ENCODE peak calls at places on chromosomes 13 and 19, in ten cellular contexts. C, T, B, P, V, N, Y, U, Q and X are unnamed samples. For H3K9me2, the result is how much of the 10 kb centered on the place peaks cover.

GRCh38 chr13:24505256-24505655 is 7.3 kb downstream of the PARP4 start:
- DNase-seq in C (no peak), T (no peak), B (peak), P (no peak), V (no peak), N (no peak), Y (no peak), U (no peak), Q (no peak), X (no peak)

GRCh38 chr13:89343165-89343564 is 1672.0 kb downstream of the SLITRK5 start:
- DNase-seq in C (no peak), T (no peak), B (no peak), P (no peak), V (no peak), N (no peak), Y (no peak), U (no peak), Q (no peak), X (no peak)

GRCh38 chr19:1252818-1253513 is 4.6 kb downstream of the MIDN start:
- DNase-seq in C (peak), T (no peak), B (peak), P (no peak), V (peak), N (peak), Y (peak), U (no peak), Q (peak), X (peak)

GRCh38 chr13:55583953-55584593 is 1556.6 kb upstream of the PRR20A start:
- DNase-seq in C (no peak), T (peak), B (no peak), P (no peak), V (no peak), N (no peak), Y (no peak), U (no peak), Q (no peak), X (no peak)

GRCh38 chr19:5337886-5338595 is 2.6 kb downstream of the PTPRS start:
- DNase-seq in C (no peak), T (no peak), B (no peak), P (no peak), V (no peak), N (no peak), Y (no peak), U (no peak), Q (no peak), X (no peak)

GRCh38 chr19:5128251-5128931 is 159.5 kb downstream of the KDM4B start:
- DNase-seq in C (peak), T (peak), B (no peak), P (no peak), V (peak), N (no peak), Y (peak), U (no peak), Q (peak), X (no peak)

GRCh38 chr19:16661480-16662034 is 618 bp downstream of the TMEM38A start:
- DNase-seq in C (peak), T (peak), B (no peak), P (no peak), V (peak), N (peak), Y (peak), U (peak), Q (peak), X (no peak)

GRCh38 chr13:65964672-65965071 is 1265.5 kb downstream of the PCDH9 start:
- DNase-seq in C (no peak), T (no peak), B (peak), P (no peak), V (no peak), N (no peak), Y (no peak), U (no peak), Q (no peak), X (no peak)

GRCh38 chr19:12796146-12797071 is 5.1 kb downstream of the JUNB start:
- DNase-seq in C (peak), T (peak), B (peak), P (no peak), V (peak), N (peak), Y (peak), U (peak), Q (peak), X (peak)

GRCh38 chr19:35882074-35882832 is 13.9 kb downstream of the APLP1 start:
- DNase-seq in C (peak), T (peak), B (peak), P (peak), V (peak), N (peak), Y (peak), U (peak), Q (peak), X (peak)

GRCh38 chr19:19750842-19751790 is 18.2 kb upstream of the ZNF14 start:
- DNase-seq in C (no peak), T (no peak), B (no peak), P (no peak), V (no peak), N (no peak), Y (peak), U (no peak), Q (no peak), X (no peak)

GRCh38 chr13:89458456-89458855 is 1787.3 kb downstream of the SLITRK5 start:
- DNase-seq in C (no peak), T (no peak), B (no peak), P (no peak), V (no peak), N (no peak), Y (no peak), U (no peak), Q (no peak), X (no peak)

GRCh38 chr13:75792526-75793187 is 156.5 kb downstream of the LMO7 start:
- DNase-seq in C (no peak), T (no peak), B (no peak), P (no peak), V (peak), N (no peak), Y (no peak), U (no peak), Q (no peak), X (no peak)

GRCh38 chr19:36851898-36852297 is 1.2 kb downstream of the ZNF345 start:
- DNase-seq in C (no peak), T (no peak), B (no peak), P (no peak), V (no peak), N (no peak), Y (no peak), U (no peak), Q (no peak), X (no peak)

GRCh38 chr19:35436477-35437141 is 11.4 kb upstream of the FFAR2 start:
- DNase-seq in C (peak), T (no peak), B (peak), P (no peak), V (peak), N (no peak), Y (no peak), U (no peak), Q (peak), X (peak)

GRCh38 chr19:18304496-18305312 is 18.2 kb downstream of the LSM4 start:
- DNase-seq in C (peak), T (peak), B (peak), P (no peak), V (peak), N (peak), Y (peak), U (peak), Q (peak), X (peak)

GRCh38 chr13:80562423-80562822 is 221.5 kb upstream of the SPRY2 start:
- DNase-seq in C (no peak), T (no peak), B (peak), P (no peak), V (no peak), N (no peak), Y (no peak), U (peak), Q (no peak), X (no peak)

DNA sequence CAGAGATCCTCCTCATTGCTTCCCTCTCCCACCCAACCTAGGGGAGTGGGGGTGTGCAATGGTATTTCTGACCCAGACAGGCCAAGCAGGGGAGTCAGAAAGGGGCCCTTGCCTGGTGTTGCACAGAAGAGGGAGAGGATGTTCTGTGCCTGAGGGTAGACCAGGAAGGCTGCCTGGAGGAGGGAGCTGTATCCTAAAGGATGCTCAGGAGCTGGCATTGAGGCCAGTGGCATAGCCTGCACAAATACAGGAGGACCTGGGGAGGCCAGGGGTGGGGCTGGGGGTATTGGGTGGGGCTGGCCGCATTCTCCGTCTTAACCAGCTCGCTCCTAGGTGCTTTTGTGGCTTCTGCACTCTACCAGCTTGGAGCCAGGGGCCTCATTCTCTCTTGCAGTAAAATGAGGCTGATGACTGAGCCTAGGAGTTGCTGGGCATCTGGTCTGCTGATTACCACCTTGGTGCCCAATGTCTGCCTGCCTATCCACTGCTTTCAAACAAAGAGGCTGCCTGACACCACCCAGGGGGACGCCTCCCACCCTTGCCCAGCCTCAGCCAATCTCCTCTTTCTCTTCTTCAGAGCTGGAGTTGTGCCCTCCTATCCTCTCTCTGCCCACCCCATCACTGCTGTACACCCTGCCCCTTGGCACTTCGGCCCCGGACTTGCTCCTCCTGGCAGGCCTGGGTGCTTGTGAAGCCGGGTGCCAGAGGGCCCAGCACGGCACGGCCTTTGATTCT is 4.6 kb downstream of the RNF225 start:
- DNase-seq in C (peak), T (no peak), B (no peak), P (no peak), V (no peak), N (no peak), Y (peak), U (no peak), Q (no peak), X (no peak)
- H2AFZ ChIP-seq in C (peak), T (peak), B (peak), P (no peak), V (peak), N (no peak), Y (peak), U (no peak), Q (no peak), X (no peak)

DNA sequence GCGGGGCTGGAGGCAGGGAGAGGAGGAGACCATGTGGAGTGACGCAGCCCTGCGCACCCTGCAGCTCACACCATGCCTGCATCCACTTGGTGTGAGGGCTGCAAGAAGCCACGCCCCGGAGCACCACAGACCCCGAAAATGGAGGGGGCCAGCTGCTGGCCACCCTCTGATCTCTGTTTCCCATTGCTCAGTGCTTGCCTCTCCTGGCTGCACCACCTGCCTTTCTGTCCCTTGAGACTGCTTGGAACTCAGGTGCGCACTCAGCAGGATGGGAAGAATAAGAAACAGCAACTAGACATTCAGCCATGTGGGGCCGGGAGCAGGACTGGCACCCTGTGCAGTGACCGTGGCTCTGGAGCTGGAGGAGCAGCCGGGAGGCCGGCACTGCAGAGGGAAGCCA is 64.0 kb downstream of the ANKRD10 start:
- DNase-seq in C (no peak), T (no peak), B (no peak), P (no peak), V (no peak), N (no peak), Y (no peak), U (no peak), Q (no peak), X (no peak)
- H3K9me2 ChIP-seq in C (under half), T (under half), B (under half), P (under half), V (under half), N (under half), Y (under half), U (under half), Q (under half), X (under half)

GRCh38 chr13:99875391-99875790 is 96.2 kb downstream of the ZIC5 start:
- DNase-seq in C (no peak), T (no peak), B (no peak), P (no peak), V (no peak), N (no peak), Y (no peak), U (no peak), Q (no peak), X (no peak)

GRCh38 chr13:99876651-99877050 is 94.9 kb downstream of the ZIC5 start:
- DNase-seq in C (no peak), T (no peak), B (no peak), P (no peak), V (no peak), N (no peak), Y (no peak), U (no peak), Q (no peak), X (no peak)

GRCh38 chr13:99871249-99871898 is 100.2 kb downstream of the ZIC5 start:
- DNase-seq in C (no peak), T (no peak), B (no peak), P (no peak), V (no peak), N (peak), Y (no peak), U (no peak), Q (peak), X (no peak)

GRCh38 chr13:99873141-99873540 is 98.4 kb downstream of the ZIC5 start:
- DNase-seq in C (no peak), T (no peak), B (no peak), P (no peak), V (no peak), N (no peak), Y (no peak), U (no peak), Q (no peak), X (no peak)

GRCh38 chr13:99873832-99874430 is 97.6 kb downstream of the ZIC5 start:
- DNase-seq in C (no peak), T (no peak), B (no peak), P (no peak), V (no peak), N (no peak), Y (no peak), U (no peak), Q (no peak), X (no peak)
- H2AFZ ChIP-seq in C (no peak), T (no peak), B (no peak), P (no peak), V (no peak), N (no peak), Y (no peak), U (no peak), Q (no peak), X (no peak)

DNA sequence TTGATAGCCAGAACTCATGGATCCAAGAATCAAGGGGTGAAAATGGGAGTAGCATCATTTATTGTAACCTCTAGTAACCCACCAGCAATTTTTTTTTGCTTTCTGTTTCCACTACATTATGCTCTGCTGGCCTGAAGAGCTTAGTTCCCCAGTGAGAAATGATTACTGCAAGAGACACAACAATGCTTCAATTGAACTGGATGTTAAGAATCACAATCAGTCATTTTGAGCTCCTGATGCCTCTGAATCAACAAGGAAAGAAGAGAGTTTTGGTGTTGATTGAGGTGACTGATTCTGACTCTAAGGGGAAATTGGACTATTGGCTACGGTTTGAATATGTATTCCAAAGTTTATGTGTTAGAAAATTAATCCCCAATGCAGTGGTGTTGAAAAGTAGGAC is 1084.4 kb downstream of the SLITRK1 start:
- DNase-seq in C (no peak), T (no peak), B (no peak), P (no peak), V (no peak), N (no peak), Y (no peak), U (no peak), Q (no peak), X (no peak)
- H3K9me2 ChIP-seq in C (under half), T (under half), B (under half), P (under half), V (under half), N (under half), Y (under half), U (under half), Q (under half), X (under half)

GRCh38 chr19:48994035-48994386 is 324 bp downstream of the RUVBL2 start:
- DNase-seq in C (peak), T (no peak), B (no peak), P (no peak), V (no peak), N (no peak), Y (no peak), U (no peak), Q (peak), X (no peak)
- H2AFZ ChIP-seq in C (peak), T (no peak), B (peak), P (no peak), V (peak), N (peak), Y (no peak), U (peak), Q (no peak), X (peak)

GRCh38 chr19:38727868-38728660 is 16.2 kb downstream of the CAPN12 start:
- DNase-seq in C (no peak), T (no peak), B (no peak), P (no peak), V (peak), N (no peak), Y (no peak), U (no peak), Q (no peak), X (no peak)

GRCh38 chr19:38725469-38726283 is 18.6 kb downstream of the CAPN12 start:
- DNase-seq in C (no peak), T (no peak), B (no peak), P (no peak), V (no peak), N (no peak), Y (no peak), U (no peak), Q (no peak), X (no peak)

GRCh38 chr19:38727306-38727867 is 16.9 kb downstream of the CAPN12 start:
- DNase-seq in C (no peak), T (no peak), B (no peak), P (no peak), V (no peak), N (no peak), Y (no peak), U (no peak), Q (no peak), X (no peak)

GRCh38 chr19:38726761-38727301 is 17.4 kb downstream of the CAPN12 start:
- DNase-seq in C (no peak), T (no peak), B (no peak), P (no peak), V (no peak), N (no peak), Y (no peak), U (no peak), Q (no peak), X (no peak)

DNA sequence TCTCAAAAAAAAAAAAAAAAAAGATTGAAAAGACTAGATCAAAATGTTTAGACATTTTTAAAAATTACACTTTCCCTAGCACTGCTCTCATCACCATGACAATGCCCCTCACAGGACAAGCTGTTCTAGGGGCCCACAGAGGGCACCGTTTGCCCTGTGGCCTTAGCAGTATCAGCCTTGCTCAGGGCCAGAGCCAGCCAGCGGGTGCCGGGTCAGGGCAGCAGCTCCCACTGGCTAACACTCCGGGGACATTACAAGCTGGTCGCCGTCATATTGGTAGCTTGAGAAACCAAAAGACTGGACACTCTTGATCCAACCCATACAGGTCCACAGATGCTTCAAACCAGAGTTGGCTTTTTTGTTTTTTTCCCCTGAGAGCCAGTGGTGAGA is 18.0 kb downstream of the CAPN12 start:
- DNase-seq in C (no peak), T (no peak), B (no peak), P (no peak), V (no peak), N (no peak), Y (no peak), U (no peak), Q (no peak), X (no peak)
- H3K9me2 ChIP-seq in C (under half), T (under half), B (under half), P (under half), V (under half), N (under half), Y (under half), U (under half), Q (under half), X (under half)